ENCODE peak calls at places on chromosomes 2 and 18, in six cellular contexts. One of them, this sample, is unnamed. For H3K9me3, the result is how much of the 10 kb centered on the place peaks cover.

GRCh38 chr18:46820863-46821262 is 64.0 kb upstream of the ST8SIA5 start:
- DNase-seq in HCT116: no peak
- DNase-seq in suprapubic skin: no peak
- DNase-seq in esophagus muscularis mucosa: no peak
- DNase-seq in stomach: no peak
- DNase-seq in breast epithelium: no peak
- DNase-seq in this sample: no peak

GRCh38 chr2:1014802-1015201 is 64.2 kb downstream of the SNTG2 start:
- DNase-seq in HCT116: no peak
- DNase-seq in suprapubic skin: no peak
- DNase-seq in esophagus muscularis mucosa: no peak
- DNase-seq in stomach: no peak
- DNase-seq in breast epithelium: no peak
- DNase-seq in this sample: no peak

GRCh38 chr2:221818569-221818968 is 246.5 kb upstream of the EPHA4 start:
- DNase-seq in HCT116: no peak
- DNase-seq in suprapubic skin: no peak
- DNase-seq in esophagus muscularis mucosa: peak
- DNase-seq in stomach: no peak
- DNase-seq in breast epithelium: no peak
- DNase-seq in this sample: no peak

GRCh38 chr18:48828713-48829442 is 121.9 kb downstream of the SMAD7 start:
- DNase-seq in HCT116: no peak
- DNase-seq in suprapubic skin: no peak
- DNase-seq in esophagus muscularis mucosa: no peak
- DNase-seq in stomach: peak
- DNase-seq in breast epithelium: no peak
- DNase-seq in this sample: peak

GRCh38 chr2:41716497-41716896 is 331.3 kb upstream of the PKDCC start:
- DNase-seq in HCT116: no peak
- DNase-seq in suprapubic skin: no peak
- DNase-seq in esophagus muscularis mucosa: no peak
- DNase-seq in stomach: no peak
- DNase-seq in breast epithelium: no peak
- DNase-seq in this sample: no peak

GRCh38 chr2:14587119-14587518 is 45.4 kb upstream of the LRATD1 start:
- DNase-seq in HCT116: no peak
- DNase-seq in suprapubic skin: no peak
- DNase-seq in esophagus muscularis mucosa: no peak
- DNase-seq in stomach: no peak
- DNase-seq in breast epithelium: no peak
- DNase-seq in this sample: no peak

GRCh38 chr2:7966032-7966431 is 715.8 kb upstream of the ID2 start:
- DNase-seq in HCT116: no peak
- DNase-seq in suprapubic skin: no peak
- DNase-seq in esophagus muscularis mucosa: no peak
- DNase-seq in stomach: no peak
- DNase-seq in breast epithelium: no peak
- DNase-seq in this sample: no peak

GRCh38 chr2:120423167-120423943 is 77.4 kb downstream of the INHBB start:
- DNase-seq in HCT116: no peak
- DNase-seq in suprapubic skin: no peak
- DNase-seq in esophagus muscularis mucosa: no peak
- DNase-seq in stomach: peak
- DNase-seq in breast epithelium: peak
- DNase-seq in this sample: no peak

GRCh38 chr2:40281021-40281940 is 170.6 kb downstream of the SLC8A1 start:
- DNase-seq in HCT116: no peak
- DNase-seq in suprapubic skin: no peak
- DNase-seq in esophagus muscularis mucosa: no peak
- DNase-seq in stomach: no peak
- DNase-seq in breast epithelium: peak
- DNase-seq in this sample: no peak

GRCh38 chr2:170973492-170974303 is 44.6 kb downstream of the GORASP2 start:
- DNase-seq in HCT116: peak
- DNase-seq in suprapubic skin: peak
- DNase-seq in esophagus muscularis mucosa: peak
- DNase-seq in stomach: peak
- DNase-seq in breast epithelium: peak
- DNase-seq in this sample: no peak

GRCh38 chr2:129459200-129459876 is 520.1 kb upstream of the RAB6C start:
- DNase-seq in HCT116: no peak
- DNase-seq in suprapubic skin: no peak
- DNase-seq in esophagus muscularis mucosa: peak
- DNase-seq in stomach: no peak
- DNase-seq in breast epithelium: no peak
- DNase-seq in this sample: peak

GRCh38 chr2:218169757-218170546 is 3.2 kb upstream of the CXCR1 start:
- DNase-seq in HCT116: no peak
- DNase-seq in suprapubic skin: no peak
- DNase-seq in esophagus muscularis mucosa: no peak
- DNase-seq in stomach: no peak
- DNase-seq in breast epithelium: no peak
- DNase-seq in this sample: no peak

GRCh38 chr2:241489733-241490443 is 18.5 kb downstream of the STK25 start:
- DNase-seq in HCT116: no peak
- DNase-seq in suprapubic skin: no peak
- DNase-seq in esophagus muscularis mucosa: no peak
- DNase-seq in stomach: peak
- DNase-seq in breast epithelium: no peak
- DNase-seq in this sample: no peak
- TF ChIP-seq POLR2A in HCT116: no peak
- TF ChIP-seq POLR2A in suprapubic skin: no peak
- TF ChIP-seq POLR2A in esophagus muscularis mucosa: no peak
- TF ChIP-seq POLR2A in stomach: no peak
- TF ChIP-seq POLR2A in breast epithelium: no peak
- TF ChIP-seq POLR2A in this sample: no peak

GRCh38 chr2:209471037-209471436 is 47.2 kb downstream of the MAP2 start:
- DNase-seq in HCT116: no peak
- DNase-seq in suprapubic skin: no peak
- DNase-seq in esophagus muscularis mucosa: no peak
- DNase-seq in stomach: no peak
- DNase-seq in breast epithelium: no peak
- DNase-seq in this sample: no peak
- TF ChIP-seq POLR2AphosphoS5 in HCT116: no peak
- TF ChIP-seq POLR2AphosphoS5 in suprapubic skin: no peak
- TF ChIP-seq POLR2AphosphoS5 in esophagus muscularis mucosa: no peak
- TF ChIP-seq POLR2AphosphoS5 in stomach: no peak
- TF ChIP-seq POLR2AphosphoS5 in breast epithelium: no peak
- TF ChIP-seq POLR2AphosphoS5 in this sample: no peak

DNA sequence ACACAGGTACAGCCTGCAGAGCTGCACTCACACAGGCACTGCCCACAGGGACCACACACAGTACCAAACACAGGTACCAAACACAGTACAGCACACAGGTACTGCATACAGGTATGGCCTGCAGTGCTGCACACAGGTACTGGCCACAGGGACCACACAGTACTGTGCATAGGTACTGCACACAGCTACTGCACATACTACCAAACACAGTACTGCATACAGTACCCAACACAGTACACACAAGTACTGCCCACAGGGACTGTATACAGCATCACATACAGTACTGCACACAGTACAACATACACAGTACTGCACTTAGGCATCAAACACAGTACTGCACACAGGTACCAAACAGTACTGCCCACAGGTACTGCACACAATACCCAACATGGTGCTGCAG is 74.3 kb downstream of the ZNF236 start:
- DNase-seq in HCT116: no peak
- DNase-seq in suprapubic skin: no peak
- DNase-seq in esophagus muscularis mucosa: no peak
- DNase-seq in stomach: no peak
- DNase-seq in breast epithelium: no peak
- DNase-seq in this sample: no peak
- H3K9me3 ChIP-seq in HCT116: under half
- H3K9me3 ChIP-seq in suprapubic skin: under half
- H3K9me3 ChIP-seq in esophagus muscularis mucosa: under half
- H3K9me3 ChIP-seq in stomach: under half
- H3K9me3 ChIP-seq in breast epithelium: under half
- H3K9me3 ChIP-seq in this sample: under half

DNA sequence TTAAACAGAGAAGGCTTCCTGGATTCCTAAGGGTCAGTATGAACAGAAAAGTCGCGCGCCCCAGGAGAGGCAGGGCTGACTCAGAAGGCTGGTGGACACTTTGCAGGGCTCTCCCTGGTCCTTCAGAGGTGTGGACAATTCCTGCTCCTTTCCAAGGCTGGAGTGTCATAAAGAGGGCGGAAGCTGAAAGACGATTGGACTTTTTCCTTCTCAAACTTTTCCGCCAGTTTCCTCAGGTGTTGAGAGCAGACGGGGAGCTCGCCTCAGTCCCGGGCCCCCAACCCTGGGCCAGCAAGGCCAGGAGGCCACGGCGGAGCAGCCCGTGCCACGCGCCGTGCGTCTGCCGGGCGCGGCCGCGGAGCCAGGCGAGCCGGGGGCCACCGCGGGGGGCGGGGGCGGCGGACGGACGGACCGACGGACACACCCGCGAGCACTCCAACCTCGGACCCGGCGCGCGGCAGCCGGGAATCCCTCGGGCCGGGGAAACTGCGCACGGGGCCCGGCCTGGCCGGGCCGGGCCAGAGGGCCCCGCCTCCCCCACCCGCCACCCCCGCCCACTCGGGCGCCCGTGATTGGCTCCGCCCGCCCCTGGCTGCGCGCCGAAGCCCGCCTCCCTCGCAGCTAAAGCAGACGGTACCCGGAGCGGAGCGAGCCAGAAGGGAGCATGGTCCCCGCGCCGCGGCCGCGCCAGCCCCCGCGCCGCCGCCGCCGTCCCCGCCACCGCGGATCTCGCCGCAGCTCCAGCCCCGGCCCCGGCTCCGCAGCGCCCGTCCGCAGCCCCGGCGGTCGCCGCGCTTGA is at the start of gene KLHL29:
- DNase-seq in HCT116: no peak
- DNase-seq in suprapubic skin: peak
- DNase-seq in esophagus muscularis mucosa: peak
- DNase-seq in stomach: peak
- DNase-seq in breast epithelium: peak
- DNase-seq in this sample: peak
- TF ChIP-seq POLR2A in HCT116: peak
- TF ChIP-seq POLR2A in suprapubic skin: no peak
- TF ChIP-seq POLR2A in esophagus muscularis mucosa: no peak
- TF ChIP-seq POLR2A in stomach: no peak
- TF ChIP-seq POLR2A in breast epithelium: no peak
- TF ChIP-seq POLR2A in this sample: no peak

GRCh38 chr2:26035110-26035728 is 1.3 kb downstream of the RAB10 start:
- DNase-seq in HCT116: no peak
- DNase-seq in suprapubic skin: no peak
- DNase-seq in esophagus muscularis mucosa: no peak
- DNase-seq in stomach: no peak
- DNase-seq in breast epithelium: no peak
- DNase-seq in this sample: no peak

GRCh38 chr2:26034597-26035067 is 748 bp downstream of the RAB10 start:
- DNase-seq in HCT116: no peak
- DNase-seq in suprapubic skin: no peak
- DNase-seq in esophagus muscularis mucosa: no peak
- DNase-seq in stomach: no peak
- DNase-seq in breast epithelium: no peak
- DNase-seq in this sample: no peak

GRCh38 chr2:26033769-26034596 is at the start of gene RAB10:
- DNase-seq in HCT116: peak
- DNase-seq in suprapubic skin: peak
- DNase-seq in esophagus muscularis mucosa: peak
- DNase-seq in stomach: peak
- DNase-seq in breast epithelium: peak
- DNase-seq in this sample: peak

GRCh38 chr2:26033270-26033768 is 565 bp upstream of the RAB10 start:
- DNase-seq in HCT116: peak
- DNase-seq in suprapubic skin: peak
- DNase-seq in esophagus muscularis mucosa: peak
- DNase-seq in stomach: peak
- DNase-seq in breast epithelium: peak
- DNase-seq in this sample: no peak
- TF ChIP-seq POLR2AphosphoS5 in HCT116: no peak
- TF ChIP-seq POLR2AphosphoS5 in suprapubic skin: no peak
- TF ChIP-seq POLR2AphosphoS5 in esophagus muscularis mucosa: peak
- TF ChIP-seq POLR2AphosphoS5 in stomach: no peak
- TF ChIP-seq POLR2AphosphoS5 in breast epithelium: peak
- TF ChIP-seq POLR2AphosphoS5 in this sample: no peak

DNA sequence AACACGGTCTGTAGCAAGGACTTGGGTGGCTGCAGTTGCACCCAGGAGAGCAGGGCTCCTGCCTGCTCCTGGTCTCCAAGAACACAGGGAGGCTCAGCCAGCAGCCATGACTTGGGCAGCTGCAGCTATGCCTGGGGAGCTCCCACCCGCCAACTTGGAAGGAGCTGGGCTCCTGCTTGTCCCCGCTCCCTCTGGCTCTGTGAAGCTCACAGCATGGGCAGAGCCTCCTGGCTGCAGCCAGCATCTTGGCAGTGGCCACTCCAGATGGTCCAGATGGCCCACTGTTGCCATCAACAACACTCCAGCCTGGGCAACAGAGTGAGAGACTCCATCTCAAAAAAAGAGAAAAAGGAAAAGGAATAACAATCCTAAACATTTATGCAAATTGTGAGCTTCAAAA is 5.2 kb downstream of the ZSCAN30 start:
- DNase-seq in HCT116: no peak
- DNase-seq in suprapubic skin: no peak
- DNase-seq in esophagus muscularis mucosa: no peak
- DNase-seq in stomach: no peak
- DNase-seq in breast epithelium: no peak
- DNase-seq in this sample: no peak
- H3K9me3 ChIP-seq in HCT116: under half
- H3K9me3 ChIP-seq in suprapubic skin: under half
- H3K9me3 ChIP-seq in esophagus muscularis mucosa: under half
- H3K9me3 ChIP-seq in stomach: under half
- H3K9me3 ChIP-seq in breast epithelium: under half
- H3K9me3 ChIP-seq in this sample: under half